ENCODE peak calls at places on chromosomes 12 and 14, in four cellular contexts. D is A549, I is upper lobe of left lung, B is neural progenitor cell. W is an unnamed sample.

GRCh38 chr12:52806821-52807543 is 6.9 kb downstream of the KRT4 start:
- DNase-seq in D (no peak), I (no peak), B (peak; percentile 47), W (no peak)

GRCh38 chr14:90733139-90733808 is 83.0 kb downstream of the TTC7B start:
- DNase-seq in D (no peak), I (no peak), B (no peak), W (peak; percentile 49)

GRCh38 chr12:43147893-43148292 is 404.1 kb downstream of the ADAMTS20 start:
- DNase-seq in D (no peak), I (no peak), B (no peak), W (no peak)

GRCh38 chr12:81303935-81304334 is 226.1 kb downstream of the ACSS3 start:
- DNase-seq in D (no peak), I (no peak), B (no peak), W (no peak)

GRCh38 chr12:26010293-26010821 is 51.9 kb downstream of the RASSF8 start:
- DNase-seq in D (no peak), I (no peak), B (peak; percentile 43), W (peak; percentile 24)

GRCh38 chr12:121530600-121531355 is 50.0 kb downstream of the KDM2B start:
- DNase-seq in D (no peak), I (peak; percentile 86), B (no peak), W (no peak)

GRCh38 chr14:56886471-56887062 is 76.3 kb upstream of the OTX2 start:
- DNase-seq in D (no peak), I (no peak), B (no peak), W (no peak)

GRCh38 chr14:99587463-99588278 is 16.3 kb downstream of the CCDC85C start:
- DNase-seq in D (no peak), I (no peak), B (no peak), W (no peak)

GRCh38 chr12:120760349-120761245 is 35.0 kb downstream of the ACADS start:
- DNase-seq in D (no peak), I (no peak), B (no peak), W (no peak)

GRCh38 chr12:4250691-4251090 is 22.9 kb upstream of the CCND2 start:
- DNase-seq in D (no peak), I (no peak), B (no peak), W (no peak)

GRCh38 chr14:100467046-100467750 is 120.0 kb downstream of the BEGAIN start:
- DNase-seq in D (no peak), I (no peak), B (no peak), W (no peak)

GRCh38 chr14:103729496-103730448 is 14.2 kb downstream of the ZFYVE21 start:
- DNase-seq in D (no peak), I (no peak), B (no peak), W (no peak)

GRCh38 chr12:2172040-2172439 is 119.3 kb downstream of the CACNA1C start:
- DNase-seq in D (no peak), I (no peak), B (peak; percentile 72), W (peak; percentile 93)

GRCh38 chr14:95922080-95922479 is 45.4 kb downstream of the TUNAR start:
- DNase-seq in D (no peak), I (no peak), B (no peak), W (no peak)

GRCh38 chr14:22388669-22389625 is 200.1 kb downstream of the DAD1 start:
- DNase-seq in D (peak; percentile 13), I (no peak), B (no peak), W (no peak)

GRCh38 chr14:39372656-39373055 is 59.6 kb downstream of the FBXO33 start:
- DNase-seq in D (no peak), I (no peak), B (no peak), W (no peak)

GRCh38 chr14:39376671-39377403 is 55.4 kb downstream of the FBXO33 start:
- DNase-seq in D (no peak), I (no peak), B (no peak), W (no peak)

GRCh38 chr14:39370415-39370814 is 61.8 kb downstream of the FBXO33 start:
- DNase-seq in D (no peak), I (no peak), B (no peak), W (no peak)

GRCh38 chr14:39369029-39369428 is 63.2 kb downstream of the FBXO33 start:
- DNase-seq in D (no peak), I (no peak), B (peak; percentile 6), W (no peak)

DNA sequence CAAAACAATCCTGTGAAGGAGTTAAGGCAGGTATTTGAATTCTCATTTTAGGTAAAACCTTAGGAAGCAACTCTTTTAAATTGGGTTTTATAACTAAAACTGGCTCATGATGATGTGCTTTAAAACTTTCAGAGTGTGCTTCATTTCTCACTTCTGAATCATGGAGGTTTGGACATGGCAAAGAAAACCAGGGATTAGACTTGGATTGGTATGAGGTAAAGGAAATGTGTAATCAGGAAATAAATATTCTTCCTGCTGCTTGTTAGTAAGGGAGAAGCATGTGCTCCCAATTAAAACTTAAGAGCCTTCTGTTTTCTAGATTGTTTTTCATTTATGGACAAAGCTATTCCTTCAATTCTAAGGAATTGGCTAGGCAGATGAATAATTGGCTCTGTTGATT is 57.4 kb downstream of the FBXO33 start:
- DNase-seq in D (no peak), I (no peak), B (no peak), W (no peak)
- H3K27ac ChIP-seq in D (no peak overlapping the region), I (no peak overlapping the region), B (no peak overlapping the region), W (no peak overlapping the region)

DNA sequence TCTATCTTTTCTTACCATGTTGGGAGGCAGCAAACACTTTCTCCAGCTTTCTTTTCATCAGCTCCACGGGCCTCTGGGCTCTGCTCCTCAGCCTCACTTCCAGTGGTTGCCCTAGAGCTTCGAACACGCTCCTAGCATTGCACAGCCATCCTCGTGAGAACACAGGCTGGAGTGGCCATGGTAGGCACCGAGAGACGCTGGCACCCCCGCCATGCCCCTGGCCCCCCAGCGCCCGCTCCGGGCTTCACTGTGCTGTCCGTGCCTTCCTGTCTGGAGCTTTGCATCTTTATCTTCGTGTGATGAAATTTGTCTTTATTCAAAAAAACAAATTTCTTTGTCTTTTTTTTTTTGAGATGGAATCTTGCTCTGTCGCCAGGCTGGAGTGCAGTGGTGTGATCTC is 352.2 kb downstream of the TMEM121 start:
- DNase-seq in D (no peak), I (no peak), B (no peak), W (no peak)
- H3K9me3 ChIP-seq in D (no peaks in the 10 kb centered on the region), I (no peaks in the 10 kb centered on the region), B (peaks cover 20% of the 10 kb centered on the region), W (no peaks in the 10 kb centered on the region)

DNA sequence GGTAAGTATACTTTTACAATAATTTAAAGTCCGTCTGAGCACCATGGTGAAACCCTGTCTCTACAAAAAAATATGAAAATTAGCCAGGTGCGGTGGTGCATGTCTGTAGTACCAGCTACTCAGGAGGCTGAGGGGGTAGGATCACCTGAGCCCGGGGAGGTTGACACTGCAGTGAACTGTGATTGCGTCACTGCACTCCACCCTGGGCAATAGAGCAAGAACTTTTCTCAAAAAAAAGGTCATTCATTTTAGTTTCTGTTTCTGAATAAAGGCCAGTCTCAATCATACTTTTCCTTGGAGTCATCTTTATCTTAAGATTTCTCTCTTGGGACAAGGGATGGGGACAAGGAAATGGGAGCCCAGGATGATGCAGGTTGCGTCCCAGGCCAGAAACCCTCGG is 12.9 kb downstream of the ANKRD13A start:
- DNase-seq in D (no peak), I (peak; percentile 87), B (no peak), W (no peak)
- H3K27ac ChIP-seq in D (no peak overlapping the region), I (no peak overlapping the region), B (no peak overlapping the region), W (no peak overlapping the region)

DNA sequence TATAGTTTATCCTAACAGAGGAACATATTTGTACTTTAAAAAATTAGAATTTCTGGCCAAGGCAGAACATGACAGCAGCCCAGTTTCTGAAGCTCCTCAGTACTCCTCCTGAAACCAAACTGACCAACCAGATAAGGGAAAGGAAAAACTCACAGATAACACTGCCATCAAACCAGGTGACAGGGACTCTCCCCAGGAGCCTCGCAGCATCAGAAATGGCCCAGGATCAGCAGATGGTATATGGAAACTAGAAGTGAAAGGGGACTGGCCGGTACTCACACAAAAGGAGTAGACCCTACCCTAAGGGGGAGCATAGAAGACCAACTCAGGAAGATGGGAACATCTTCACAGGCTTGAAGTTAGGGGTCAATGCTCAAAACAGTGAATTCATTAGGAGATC is 22.0 kb downstream of the GALC start:
- DNase-seq in D (no peak), I (no peak), B (no peak), W (no peak)
- H3K9me3 ChIP-seq in D (no peaks in the 10 kb centered on the region), I (no peaks in the 10 kb centered on the region), B (no peaks in the 10 kb centered on the region), W (no peaks in the 10 kb centered on the region)

GRCh38 chr14:74569387-74569786 is 42.6 kb downstream of the LTBP2 start:
- DNase-seq in D (no peak), I (no peak), B (no peak), W (no peak)
- H3K27ac ChIP-seq in D (peak overlapping the region; percentile 95), I (peak overlapping the region; percentile 62), B (no peak overlapping the region), W (no peak overlapping the region)

GRCh38 chr12:132007041-132007440 is 57.3 kb downstream of the EP400 start:
- DNase-seq in D (no peak), I (no peak), B (no peak), W (no peak)
- H3K9me3 ChIP-seq in D (no peaks in the 10 kb centered on the region), I (no peaks in the 10 kb centered on the region), B (no peaks in the 10 kb centered on the region), W (no peaks in the 10 kb centered on the region)

DNA sequence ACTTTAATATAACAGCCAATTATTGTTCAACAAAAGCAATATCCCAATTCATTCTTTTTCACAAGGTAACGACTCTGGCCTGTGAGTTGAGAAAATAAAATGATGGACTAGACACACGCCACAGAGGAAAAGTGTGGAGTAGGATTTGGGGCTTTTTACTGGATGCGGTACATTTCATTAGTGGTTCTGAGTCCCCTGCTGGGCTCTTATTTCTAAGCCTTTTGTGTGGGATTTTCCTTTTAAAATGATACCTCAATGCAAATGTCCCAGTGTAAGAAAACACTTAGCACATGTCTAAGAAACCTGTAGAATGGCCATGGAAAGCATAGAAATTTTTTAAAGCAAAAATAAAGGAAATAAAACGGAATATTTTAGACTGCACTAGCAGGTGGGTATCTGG is 73.4 kb downstream of the C12orf42 start:
- DNase-seq in D (no peak), I (no peak), B (peak; percentile 63), W (no peak)
- H3K27ac ChIP-seq in D (no peak overlapping the region), I (no peak overlapping the region), B (no peak overlapping the region), W (no peak overlapping the region)

GRCh38 chr14:106838991-106839769 is 1312.8 kb downstream of the TMEM121 start:
- DNase-seq in D (no peak), I (no peak), B (no peak), W (no peak)
- H3K9me3 ChIP-seq in D (no peaks in the 10 kb centered on the region), I (no peaks in the 10 kb centered on the region), B (peaks cover 23% of the 10 kb centered on the region), W (no peaks in the 10 kb centered on the region)